ENCODE peak calls at places on chromosomes 16 and 17, in ten cellular contexts. I, Y, Q, O, R, J, X, V, P and S are unnamed samples.
A peak's percentile ranks its signal among the peaks of the same experiment; 100 is the strongest.

GRCh38 chr17:51496378-51496777 is 236.0 kb downstream of the UTP18 start:
- DNase-seq in X (no peak), O (no peak), Q (no peak), Y (no peak), P (no peak), V (no peak), I (no peak), J (no peak), R (no peak), S (no peak)

GRCh38 chr16:84786605-84787302 is 33.0 kb upstream of the CRISPLD2 start:
- DNase-seq in X (no peak), Q (no peak), Y (no peak), P (no peak), V (no peak), J (no peak), R (no peak), I (no peak), O (no peak), S (no peak)

GRCh38 chr17:55462711-55463110 is 41.1 kb upstream of the MMD start:
- DNase-seq in O (no peak), Q (no peak), R (no peak), J (no peak), Y (no peak), X (no peak), P (no peak), V (no peak), I (no peak), S (no peak)

GRCh38 chr17:62907961-62908360 is 58.1 kb upstream of the TANC2 start:
- DNase-seq in X (no peak), Y (no peak), O (no peak), J (no peak), R (no peak), Q (no peak), P (no peak), I (no peak), V (no peak), S (no peak)

GRCh38 chr17:51119415-51120356 is 982 bp downstream of the SPAG9 start:
- DNase-seq in P (no peak), I (peak; percentile 34), Y (peak; percentile 37), X (no peak), O (peak; percentile 45), V (peak; percentile 16), J (peak; percentile 70), Q (peak; percentile 52), R (peak; percentile 37), S (no peak)

GRCh38 chr17:35344262-35344661 is 29.2 kb downstream of the SLFN11 start:
- DNase-seq in I (no peak), Y (no peak), V (no peak), P (no peak), X (no peak), Q (no peak), O (no peak), R (no peak), J (no peak), S (no peak)

GRCh38 chr17:4463818-4464501 is 30.2 kb downstream of the SPNS3 start:
- DNase-seq in O (no peak), Q (no peak), I (no peak), J (no peak), P (no peak), Y (no peak), V (no peak), X (no peak), R (no peak), S (no peak)

GRCh38 chr17:83160443-83161297 is 81.3 kb downstream of the METRNL start:
- DNase-seq in R (no peak), O (peak; percentile 2), V (no peak), P (peak; percentile 6), J (peak; percentile 39), Q (no peak), X (no peak), Y (no peak), I (no peak), S (no peak)

GRCh38 chr16:70665113-70665694 is 18.8 kb downstream of the IL34 start:
- DNase-seq in V (no peak), Y (no peak), P (no peak), R (no peak), X (no peak), Q (no peak), I (no peak), O (peak; percentile 3), J (no peak), S (no peak)

GRCh38 chr17:8629371-8630226 is 926 bp downstream of the MYH10 start:
- DNase-seq in O (peak; percentile 68), Y (no peak), J (no peak), V (no peak), X (no peak), R (no peak), I (no peak), Q (no peak), P (peak; percentile 36), S (no peak)

GRCh38 chr17:70938311-70938710 is 769.0 kb downstream of the KCNJ2 start:
- DNase-seq in Q (no peak), X (no peak), J (no peak), V (no peak), Y (no peak), I (no peak), O (no peak), R (no peak), P (no peak), S (peak; percentile 15)

GRCh38 chr17:29368926-29369325 is 21.2 kb upstream of the TAOK1 start:
- DNase-seq in X (no peak), Y (no peak), J (no peak), O (no peak), R (no peak), P (no peak), Q (no peak), I (no peak), V (no peak), S (no peak)

GRCh38 chr17:49571283-49571682 is 4.4 kb upstream of the NXPH3 start:
- DNase-seq in J (no peak), Q (no peak), P (no peak), X (no peak), Y (no peak), V (no peak), I (no peak), R (no peak), O (no peak), S (no peak)

GRCh38 chr17:47785538-47786123 is 36.0 kb downstream of the OSBPL7 start:
- DNase-seq in J (no peak), X (no peak), O (no peak), P (peak; percentile 72), Y (no peak), R (no peak), V (no peak), I (no peak), Q (no peak), S (no peak)

GRCh38 chr16:921321-921905 is 49.4 kb downstream of the LMF1 start:
- DNase-seq in Q (no peak), P (no peak), V (no peak), J (no peak), O (no peak), Y (no peak), I (no peak), R (no peak), X (no peak), S (no peak)

GRCh38 chr17:66301418-66301863 is 972 bp upstream of the PRKCA start:
- DNase-seq in P (no peak), O (no peak), R (no peak), Q (no peak), I (no peak), X (no peak), Y (no peak), V (no peak), J (no peak), S (no peak)

GRCh38 chr16:70534949-70535348 is 11.3 kb downstream of the SF3B3 start:
- DNase-seq in X (no peak), I (no peak), P (no peak), R (no peak), Q (no peak), Y (no peak), O (no peak), V (no peak), J (no peak), S (no peak)

GRCh38 chr16:50505714-50506542 is 42.3 kb upstream of the NKD1 start:
- DNase-seq in X (no peak), Q (no peak), P (no peak), O (no peak), I (no peak), R (no peak), V (no peak), J (peak; percentile 58), Y (no peak), S (no peak)

GRCh38 chr16:14070877-14071575 is at the start of gene MRTFB:
- DNase-seq in J (peak; percentile 92), Y (peak; percentile 79), V (peak; percentile 55), I (peak; percentile 70), O (peak; percentile 93), Q (peak; percentile 37), X (peak; percentile 13), P (peak; percentile 98), R (no peak), S (peak; percentile 6)

GRCh38 chr17:16462070-16462864 is 29.7 kb downstream of the LRRC75A start:
- DNase-seq in I (no peak), X (no peak), Y (no peak), J (no peak), Q (no peak), O (no peak), P (no peak), R (no peak), V (no peak), S (no peak)

GRCh38 chr17:7129311-7129710 is 14.7 kb upstream of the ASGR2 start:
- DNase-seq in J (no peak), I (no peak), R (no peak), V (no peak), X (no peak), P (no peak), O (no peak), Q (no peak), Y (no peak), S (no peak)

GRCh38 chr17:49121696-49122292 is 10.8 kb upstream of the B4GALNT2 start:
- DNase-seq in R (no peak), P (no peak), Q (no peak), Y (no peak), J (no peak), V (no peak), I (no peak), O (no peak), X (no peak), S (no peak)

GRCh38 chr17:20206591-20206990 is 197.4 kb downstream of the SPECC1 start:
- DNase-seq in P (no peak), V (no peak), J (no peak), X (peak; percentile 74), O (peak; percentile 59), R (no peak), Y (no peak), Q (peak; percentile 48), I (no peak), S (no peak)

GRCh38 chr17:3873862-3874261 is 19.0 kb downstream of the CAMKK1 start:
- DNase-seq in J (no peak), V (no peak), P (no peak), Q (no peak), I (no peak), R (no peak), Y (no peak), X (no peak), O (no peak), S (no peak)

GRCh38 chr16:85369741-85370528 is 243.2 kb upstream of the GSE1 start:
- DNase-seq in Y (no peak), V (peak; percentile 12), I (peak; percentile 60), R (no peak), O (peak; percentile 89), Q (peak; percentile 45), J (no peak), P (peak; percentile 65), X (no peak), S (no peak)

GRCh38 chr17:82959242-82959930 is 119.6 kb upstream of the ZNF750 start:
- DNase-seq in Y (no peak), J (peak; percentile 55), X (no peak), Q (no peak), O (no peak), I (no peak), P (no peak), R (no peak), V (no peak), S (no peak)